ENCODE peak calls at places on chromosomes 6 and 20, in seven cellular contexts. V, J, M, Y, B, A and G are unnamed samples.

GRCh38 chr20:62710886-62711702 is 2.5 kb downstream of the NTSR1 start:
- DNase-seq in V (no peak), J (no peak), Y (no peak), A (no peak), M (no peak), B (no peak), G (no peak)

GRCh38 chr6:25193147-25193864 is 85.9 kb upstream of the CARMIL1 start:
- DNase-seq in J (no peak), Y (peak), M (no peak), A (no peak), B (peak), V (no peak), G (peak)

GRCh38 chr6:106063448-106063850 is 22.7 kb upstream of the PRDM1 start:
- DNase-seq in A (no peak), V (no peak), M (no peak), Y (no peak), B (no peak), J (no peak), G (no peak)

GRCh38 chr6:81624443-81624842 is 128.0 kb downstream of the TENT5A start:
- DNase-seq in A (no peak), J (no peak), B (no peak), M (no peak), V (no peak), Y (no peak), G (no peak)

GRCh38 chr6:116631379-116631990 is 15.2 kb downstream of the RSPH4A start:
- DNase-seq in Y (no peak), J (no peak), B (no peak), V (no peak), A (no peak), M (no peak), G (no peak)

GRCh38 chr6:116083052-116083451 is 17.6 kb upstream of the NT5DC1 start:
- DNase-seq in J (no peak), M (no peak), V (no peak), B (no peak), A (no peak), Y (no peak), G (no peak)

GRCh38 chr20:38434310-38434741 is 802 bp downstream of the SNHG17 start:
- DNase-seq in V (no peak), A (no peak), J (no peak), M (no peak), Y (peak), B (no peak), G (no peak)

GRCh38 chr6:2760882-2761842 is 4.0 kb upstream of the WRNIP1 start:
- DNase-seq in J (no peak), V (no peak), B (no peak), M (no peak), Y (no peak), A (no peak), G (no peak)

GRCh38 chr6:37130704-37131103 is 39.2 kb upstream of the PIM1 start:
- DNase-seq in M (peak), J (no peak), B (no peak), V (no peak), A (no peak), Y (peak), G (no peak)

GRCh38 chr6:159470400-159470799 is 222.6 kb downstream of the SOD2 start:
- DNase-seq in B (no peak), A (no peak), Y (no peak), M (no peak), J (no peak), V (no peak), G (no peak)

GRCh38 chr20:11274137-11274536 is 600.3 kb upstream of the JAG1 start:
- DNase-seq in V (no peak), Y (peak), B (no peak), J (no peak), A (peak), M (no peak), G (peak)

GRCh38 chr6:91575032-91575431 is 988.2 kb upstream of the MAP3K7 start:
- DNase-seq in M (no peak), J (no peak), Y (no peak), B (no peak), V (no peak), A (no peak), G (no peak)
- TF ChIP-seq CTCF in M (no peak), J (no peak), Y (no peak), B (no peak), V (no peak), A (no peak), G (no peak)

DNA sequence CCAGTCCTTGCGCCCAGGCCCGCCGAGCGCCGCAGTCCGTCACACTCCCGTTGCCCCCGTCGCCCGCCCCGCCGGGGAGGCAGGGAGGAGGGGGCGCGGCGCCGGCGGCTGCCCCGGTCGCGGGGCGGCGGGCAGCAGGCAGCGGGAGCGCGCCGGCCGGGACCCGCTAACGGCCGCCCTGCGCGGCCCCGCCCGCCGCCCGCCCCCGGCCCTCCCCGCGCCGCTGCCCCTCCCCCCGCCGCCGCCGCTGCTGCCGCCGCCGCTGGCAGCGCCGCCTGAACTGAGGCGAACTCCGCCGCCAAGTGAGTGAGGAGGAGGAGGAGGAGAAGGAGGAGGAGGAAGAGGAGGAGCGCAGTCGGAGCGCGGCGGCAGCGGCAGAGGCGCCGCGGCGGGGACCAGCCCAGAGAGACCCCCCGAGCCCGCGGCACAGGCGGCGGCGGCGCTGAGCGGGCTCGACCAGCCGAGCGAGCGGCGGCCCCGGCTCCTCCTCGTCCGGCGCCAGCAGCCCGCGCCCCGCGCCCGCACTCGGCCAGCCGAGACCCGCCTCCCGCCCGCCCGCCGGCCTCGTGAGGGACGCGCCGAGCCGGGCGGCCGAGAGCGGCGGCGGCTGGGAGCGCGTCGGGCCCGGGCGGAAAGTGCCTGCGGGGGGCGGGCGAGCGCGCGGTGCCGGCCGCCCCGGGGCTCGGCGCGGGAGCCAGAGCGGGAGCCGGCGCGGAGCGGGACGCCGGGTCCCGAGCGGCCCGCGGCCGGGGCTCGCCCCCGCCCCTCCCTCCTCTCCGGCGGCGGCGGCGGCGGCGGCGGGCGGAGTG is at the start of gene QKI:
- DNase-seq in V (peak), M (peak), A (peak), J (no peak), Y (peak), B (no peak), G (peak)
- TF ChIP-seq CTCF in V (no peak), M (no peak), A (no peak), J (no peak), Y (no peak), B (no peak), G (no peak)

GRCh38 chr6:28530777-28531176 is 5.1 kb downstream of the GPX5 start:
- DNase-seq in V (no peak), M (no peak), J (no peak), Y (no peak), A (no peak), B (no peak), G (no peak)

GRCh38 chr6:28534880-28535279 is 9.2 kb downstream of the GPX5 start:
- DNase-seq in A (no peak), Y (no peak), V (no peak), J (no peak), M (no peak), B (no peak), G (no peak)

GRCh38 chr6:28537065-28537464 is 11.4 kb downstream of the GPX5 start:
- DNase-seq in J (no peak), Y (no peak), V (no peak), A (no peak), M (no peak), B (no peak), G (no peak)

DNA sequence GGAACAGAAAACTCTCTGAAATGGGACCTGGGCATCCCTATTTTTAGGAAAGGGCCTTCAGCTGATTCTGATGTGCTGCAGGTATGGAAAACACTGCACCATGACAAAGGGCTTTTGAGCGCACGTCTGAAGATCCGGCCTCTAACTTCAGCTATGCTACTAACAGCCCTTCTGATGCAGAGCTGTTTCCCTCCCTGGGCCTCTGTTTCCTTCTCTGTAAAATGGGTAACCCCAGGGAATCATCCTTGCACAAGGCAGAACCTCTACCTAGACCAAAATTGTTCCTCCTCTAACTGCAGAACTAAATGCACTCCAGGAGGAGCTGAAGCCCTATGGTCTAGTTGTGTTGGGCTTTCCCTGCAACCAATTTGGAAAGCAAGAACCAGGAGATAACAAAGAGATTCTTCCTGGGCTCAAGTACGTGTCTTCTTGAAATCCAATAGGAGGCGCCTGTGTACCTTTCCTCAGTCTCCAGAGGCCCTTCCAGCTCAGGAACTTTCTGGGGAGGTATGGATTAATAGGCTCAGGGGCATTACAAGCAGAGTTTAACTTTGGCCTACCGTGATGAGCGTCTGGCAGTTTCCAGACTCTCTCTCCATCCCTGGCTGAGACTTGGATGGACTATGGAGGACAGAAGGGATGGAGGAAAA is 5.9 kb downstream of the GPX5 start:
- DNase-seq in J (no peak), B (no peak), Y (no peak), V (no peak), A (no peak), M (no peak), G (no peak)
- TF ChIP-seq CTCF in J (no peak), B (no peak), Y (no peak), V (no peak), A (no peak), M (no peak), G (no peak)

DNA sequence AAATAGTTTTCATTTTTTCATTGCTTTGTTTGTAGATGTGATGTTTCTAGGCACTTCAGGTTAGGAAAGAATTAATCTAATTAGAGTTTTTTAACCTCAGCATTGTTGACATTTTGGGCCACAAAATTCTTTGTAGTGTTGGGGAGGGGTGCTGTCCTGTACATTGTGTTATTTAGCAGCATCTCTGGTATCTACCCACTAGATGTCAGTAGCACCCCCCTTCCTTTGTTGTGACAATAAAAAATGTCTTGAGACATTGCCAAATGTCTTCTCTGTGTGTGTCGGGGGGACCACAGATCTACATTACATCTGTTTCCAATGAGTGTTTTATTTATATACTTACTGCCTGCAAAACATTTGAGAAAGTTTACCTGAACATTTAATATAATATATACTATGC is 45.6 kb downstream of the EYA4 start:
- DNase-seq in M (no peak), J (no peak), Y (no peak), V (no peak), A (peak), B (no peak), G (no peak)
- TF ChIP-seq CTCF in M (no peak), J (no peak), Y (no peak), V (peak), A (no peak), B (peak), G (peak)

GRCh38 chr6:138520463-138520862 is 21.2 kb upstream of the NHSL1 start:
- DNase-seq in B (no peak), A (no peak), V (no peak), J (no peak), M (no peak), Y (no peak), G (no peak)
- TF ChIP-seq CTCF in B (peak), A (no peak), V (peak), J (no peak), M (no peak), Y (peak), G (peak)

GRCh38 chr6:153553627-153554026 is 422.5 kb upstream of the RGS17 start:
- DNase-seq in B (no peak), M (no peak), V (no peak), Y (no peak), A (no peak), J (no peak), G (no peak)
- TF ChIP-seq CTCF in B (peak), M (no peak), V (no peak), Y (no peak), A (no peak), J (no peak), G (no peak)

GRCh38 chr20:34579191-34579661 is 20.7 kb downstream of the MAP1LC3A start:
- DNase-seq in Y (peak), B (no peak), M (no peak), V (no peak), J (no peak), A (no peak), G (peak)
- TF ChIP-seq CTCF in Y (peak), B (peak), M (no peak), V (no peak), J (peak), A (no peak), G (peak)

DNA sequence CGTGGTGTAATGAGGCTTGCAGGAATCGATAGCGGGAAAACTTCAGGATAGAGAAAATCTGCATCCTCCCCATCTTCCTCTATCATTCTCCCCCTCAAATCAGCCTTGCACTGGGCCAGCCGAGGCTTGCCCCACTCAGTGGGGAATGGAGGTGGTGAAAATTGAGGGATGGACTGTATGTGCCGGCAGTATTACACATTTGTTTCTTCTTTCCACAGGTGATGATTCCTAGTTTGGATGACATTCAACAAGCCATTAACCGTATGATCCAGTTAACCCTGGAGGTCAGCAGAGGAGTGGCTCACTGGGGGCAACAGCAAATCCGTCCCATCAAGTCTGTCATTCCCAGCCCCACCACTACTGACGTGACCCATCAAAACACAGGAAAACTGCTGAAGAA is 100.1 kb downstream of the DNAH8 start:
- DNase-seq in B (no peak), A (no peak), J (no peak), V (no peak), M (no peak), Y (no peak), G (no peak)
- TF ChIP-seq CTCF in B (no peak), A (no peak), J (no peak), V (no peak), M (no peak), Y (no peak), G (no peak)

GRCh38 chr20:33736962-33737361 is 5.2 kb downstream of the ZNF341 start:
- DNase-seq in B (no peak), J (no peak), M (no peak), A (no peak), V (no peak), Y (no peak), G (no peak)
- TF ChIP-seq CTCF in B (no peak), J (no peak), M (no peak), A (no peak), V (no peak), Y (no peak), G (no peak)

DNA sequence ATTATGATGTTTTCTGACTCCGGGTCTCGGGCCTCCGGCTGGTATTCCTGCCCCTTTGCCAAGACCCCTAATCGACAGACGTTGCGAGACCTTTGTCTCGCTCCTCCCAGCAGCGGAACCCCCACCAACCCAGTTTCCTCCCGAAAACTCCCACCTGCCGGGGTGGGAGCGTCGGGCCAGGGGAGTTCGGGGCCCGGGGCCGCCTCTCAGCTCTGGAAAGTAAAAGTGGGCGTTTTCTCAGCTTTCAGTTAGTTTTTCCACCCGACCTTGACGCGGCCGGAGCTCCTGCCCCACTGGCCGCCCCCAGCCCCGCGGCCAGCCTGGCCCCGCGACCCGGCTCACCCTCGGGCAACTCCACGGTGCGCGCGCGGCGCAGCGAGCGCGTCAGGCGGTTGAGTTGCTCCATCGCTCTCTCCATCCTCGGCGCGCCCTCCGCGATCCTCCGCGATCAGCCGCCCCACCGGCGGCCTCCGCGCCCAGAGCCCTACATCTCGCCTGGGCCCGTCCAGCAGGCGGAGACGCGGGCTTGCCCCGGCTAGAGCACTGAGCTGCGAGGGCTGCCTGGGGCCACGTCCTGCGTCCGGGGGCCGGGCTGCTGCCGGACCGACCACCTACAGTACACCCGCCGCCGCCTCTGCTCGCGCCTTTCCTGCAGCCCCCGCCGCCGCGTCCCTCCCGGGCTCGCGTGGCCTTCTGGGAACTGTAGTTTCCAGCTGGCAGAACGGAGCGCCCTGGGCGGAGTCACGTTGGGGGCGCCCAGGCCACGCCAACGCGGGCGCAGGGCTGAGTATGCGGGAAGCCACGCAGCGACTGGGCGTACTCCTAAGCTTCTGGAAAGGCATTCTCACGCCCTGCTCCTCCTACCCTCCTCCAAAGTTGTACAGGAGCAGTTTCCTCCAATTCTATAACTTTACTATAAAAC is at the start of gene HACE1:
- DNase-seq in Y (peak), A (peak), B (peak), J (no peak), V (peak), M (peak), G (peak)
- TF ChIP-seq CTCF in Y (peak), A (no peak), B (peak), J (peak), V (no peak), M (no peak), G (peak)